ENCODE peak calls at places on chromosome 22, in eight cellular contexts. One of them, this sample, is unnamed. For H3K27me3, the result is how much of the 10 kb centered on the place peaks cover.

GRCh38 chr22:48745842-48746788 is 1081.6 kb downstream of the BRD1 start:
- DNase-seq in HCT116: no peak
- DNase-seq in brain microvascular endothelial cell: no peak
- DNase-seq in IMR-90: no peak
- DNase-seq in spleen: peak
- DNase-seq in suprapubic skin: no peak
- DNase-seq in prostate gland: peak
- DNase-seq in H9: peak
- DNase-seq in this sample: no peak

GRCh38 chr22:26751217-26751616 is 93.8 kb downstream of the MIAT start:
- DNase-seq in HCT116: no peak
- DNase-seq in brain microvascular endothelial cell: no peak
- DNase-seq in IMR-90: no peak
- DNase-seq in spleen: no peak
- DNase-seq in suprapubic skin: no peak
- DNase-seq in prostate gland: no peak
- DNase-seq in H9: peak
- DNase-seq in this sample: no peak

GRCh38 chr22:32887293-32887692 is 85.8 kb downstream of the TIMP3 start:
- DNase-seq in HCT116: no peak
- DNase-seq in brain microvascular endothelial cell: no peak
- DNase-seq in IMR-90: no peak
- DNase-seq in spleen: no peak
- DNase-seq in suprapubic skin: no peak
- DNase-seq in prostate gland: no peak
- DNase-seq in H9: no peak
- DNase-seq in this sample: no peak

GRCh38 chr22:39282642-39283311 is 36.6 kb downstream of the RPL3 start:
- DNase-seq in HCT116: no peak
- DNase-seq in brain microvascular endothelial cell: no peak
- DNase-seq in IMR-90: no peak
- DNase-seq in spleen: no peak
- DNase-seq in suprapubic skin: no peak
- DNase-seq in prostate gland: no peak
- DNase-seq in H9: no peak
- DNase-seq in this sample: no peak

GRCh38 chr22:40216041-40216756 is 38.5 kb downstream of the TNRC6B start:
- DNase-seq in HCT116: no peak
- DNase-seq in brain microvascular endothelial cell: no peak
- DNase-seq in IMR-90: no peak
- DNase-seq in spleen: no peak
- DNase-seq in suprapubic skin: peak
- DNase-seq in prostate gland: no peak
- DNase-seq in H9: peak
- DNase-seq in this sample: no peak

GRCh38 chr22:31752096-31752847 is 1.5 kb upstream of the DEPDC5 start:
- DNase-seq in HCT116: no peak
- DNase-seq in brain microvascular endothelial cell: no peak
- DNase-seq in IMR-90: no peak
- DNase-seq in spleen: no peak
- DNase-seq in suprapubic skin: no peak
- DNase-seq in prostate gland: no peak
- DNase-seq in H9: no peak
- DNase-seq in this sample: no peak

GRCh38 chr22:27692243-27692642 is 109.3 kb downstream of the MN1 start:
- DNase-seq in HCT116: no peak
- DNase-seq in brain microvascular endothelial cell: no peak
- DNase-seq in IMR-90: peak
- DNase-seq in spleen: no peak
- DNase-seq in suprapubic skin: no peak
- DNase-seq in prostate gland: no peak
- DNase-seq in H9: no peak
- DNase-seq in this sample: no peak

GRCh38 chr22:26553056-26553752 is 36.7 kb downstream of the TPST2 start:
- DNase-seq in HCT116: no peak
- DNase-seq in brain microvascular endothelial cell: peak
- DNase-seq in IMR-90: peak
- DNase-seq in spleen: no peak
- DNase-seq in suprapubic skin: no peak
- DNase-seq in prostate gland: no peak
- DNase-seq in H9: no peak
- DNase-seq in this sample: peak

GRCh38 chr22:40426671-40427070 is 56.3 kb downstream of the SGSM3 start:
- DNase-seq in HCT116: no peak
- DNase-seq in brain microvascular endothelial cell: no peak
- DNase-seq in IMR-90: peak
- DNase-seq in spleen: no peak
- DNase-seq in suprapubic skin: no peak
- DNase-seq in prostate gland: no peak
- DNase-seq in H9: no peak
- DNase-seq in this sample: no peak

GRCh38 chr22:46454910-46455269 is 82.5 kb downstream of the CELSR1 start:
- DNase-seq in HCT116: peak
- DNase-seq in brain microvascular endothelial cell: no peak
- DNase-seq in IMR-90: peak
- DNase-seq in spleen: no peak
- DNase-seq in suprapubic skin: no peak
- DNase-seq in prostate gland: no peak
- DNase-seq in H9: no peak
- DNase-seq in this sample: no peak

GRCh38 chr22:23512348-23512705 is 67.8 kb downstream of the IGLL1 start:
- DNase-seq in HCT116: no peak
- DNase-seq in brain microvascular endothelial cell: no peak
- DNase-seq in IMR-90: no peak
- DNase-seq in spleen: no peak
- DNase-seq in suprapubic skin: no peak
- DNase-seq in prostate gland: no peak
- DNase-seq in H9: no peak
- DNase-seq in this sample: no peak

DNA sequence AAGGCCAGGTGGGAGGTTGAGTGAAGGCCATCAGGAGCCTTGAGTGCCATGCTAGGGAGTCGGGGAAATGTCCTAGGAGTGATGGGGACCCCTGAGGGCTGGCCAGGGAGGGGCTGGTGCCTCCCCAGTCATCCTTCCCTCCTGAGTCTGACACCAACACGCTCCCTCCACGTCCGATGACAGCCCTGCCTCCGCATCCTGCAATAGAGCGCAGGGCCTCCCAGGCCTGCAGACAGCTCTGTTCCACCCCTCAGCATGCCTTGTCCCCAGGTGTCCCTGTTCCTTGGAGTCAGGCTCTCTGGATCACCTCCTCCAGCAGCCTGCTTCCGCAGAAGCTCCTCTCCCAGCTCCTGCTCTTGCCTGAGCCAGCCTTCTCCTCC is 3.1 kb downstream of the RAC2 start:
- DNase-seq in HCT116: no peak
- DNase-seq in brain microvascular endothelial cell: no peak
- DNase-seq in IMR-90: no peak
- DNase-seq in spleen: peak
- DNase-seq in suprapubic skin: no peak
- DNase-seq in prostate gland: no peak
- DNase-seq in H9: no peak
- DNase-seq in this sample: no peak
- H3K27me3 ChIP-seq in HCT116: under half
- H3K27me3 ChIP-seq in brain microvascular endothelial cell: under half
- H3K27me3 ChIP-seq in IMR-90: under half
- H3K27me3 ChIP-seq in spleen: under half
- H3K27me3 ChIP-seq in suprapubic skin: half or more
- H3K27me3 ChIP-seq in prostate gland: under half
- H3K27me3 ChIP-seq in H9: under half
- H3K27me3 ChIP-seq in this sample: under half

GRCh38 chr22:29330753-29331152 is 15.3 kb upstream of the RASL10A start:
- DNase-seq in HCT116: no peak
- DNase-seq in brain microvascular endothelial cell: peak
- DNase-seq in IMR-90: peak
- DNase-seq in spleen: no peak
- DNase-seq in suprapubic skin: peak
- DNase-seq in prostate gland: no peak
- DNase-seq in H9: peak
- DNase-seq in this sample: no peak

GRCh38 chr22:29330291-29330690 is 14.8 kb upstream of the RASL10A start:
- DNase-seq in HCT116: no peak
- DNase-seq in brain microvascular endothelial cell: no peak
- DNase-seq in IMR-90: no peak
- DNase-seq in spleen: no peak
- DNase-seq in suprapubic skin: no peak
- DNase-seq in prostate gland: no peak
- DNase-seq in H9: no peak
- DNase-seq in this sample: no peak

GRCh38 chr22:29331658-29332300 is 16.3 kb upstream of the RASL10A start:
- DNase-seq in HCT116: no peak
- DNase-seq in brain microvascular endothelial cell: no peak
- DNase-seq in IMR-90: no peak
- DNase-seq in spleen: no peak
- DNase-seq in suprapubic skin: no peak
- DNase-seq in prostate gland: no peak
- DNase-seq in H9: no peak
- DNase-seq in this sample: no peak

GRCh38 chr22:29329581-29329980 is 14.1 kb upstream of the RASL10A start:
- DNase-seq in HCT116: no peak
- DNase-seq in brain microvascular endothelial cell: no peak
- DNase-seq in IMR-90: no peak
- DNase-seq in spleen: no peak
- DNase-seq in suprapubic skin: no peak
- DNase-seq in prostate gland: no peak
- DNase-seq in H9: no peak
- DNase-seq in this sample: no peak

GRCh38 chr22:29331213-29331612 is 15.7 kb upstream of the RASL10A start:
- DNase-seq in HCT116: no peak
- DNase-seq in brain microvascular endothelial cell: no peak
- DNase-seq in IMR-90: no peak
- DNase-seq in spleen: no peak
- DNase-seq in suprapubic skin: no peak
- DNase-seq in prostate gland: no peak
- DNase-seq in H9: no peak
- DNase-seq in this sample: no peak
- TF ChIP-seq CTCF in HCT116: no peak
- TF ChIP-seq CTCF in brain microvascular endothelial cell: no peak
- TF ChIP-seq CTCF in IMR-90: no peak
- TF ChIP-seq CTCF in spleen: no peak
- TF ChIP-seq CTCF in suprapubic skin: no peak
- TF ChIP-seq CTCF in prostate gland: no peak
- TF ChIP-seq CTCF in H9: no peak
- TF ChIP-seq CTCF in this sample: no peak

GRCh38 chr22:18068381-18068988 is 9.3 kb upstream of the PEX26 start:
- DNase-seq in HCT116: no peak
- DNase-seq in brain microvascular endothelial cell: no peak
- DNase-seq in IMR-90: peak
- DNase-seq in spleen: no peak
- DNase-seq in suprapubic skin: no peak
- DNase-seq in prostate gland: no peak
- DNase-seq in H9: no peak
- DNase-seq in this sample: no peak

GRCh38 chr22:18067548-18068341 is 10.0 kb upstream of the PEX26 start:
- DNase-seq in HCT116: no peak
- DNase-seq in brain microvascular endothelial cell: no peak
- DNase-seq in IMR-90: no peak
- DNase-seq in spleen: peak
- DNase-seq in suprapubic skin: no peak
- DNase-seq in prostate gland: no peak
- DNase-seq in H9: no peak
- DNase-seq in this sample: no peak

GRCh38 chr22:18070556-18071306 is 7.1 kb upstream of the PEX26 start:
- DNase-seq in HCT116: no peak
- DNase-seq in brain microvascular endothelial cell: no peak
- DNase-seq in IMR-90: no peak
- DNase-seq in spleen: peak
- DNase-seq in suprapubic skin: peak
- DNase-seq in prostate gland: peak
- DNase-seq in H9: no peak
- DNase-seq in this sample: no peak

GRCh38 chr22:18070041-18070440 is 7.7 kb upstream of the PEX26 start:
- DNase-seq in HCT116: no peak
- DNase-seq in brain microvascular endothelial cell: no peak
- DNase-seq in IMR-90: no peak
- DNase-seq in spleen: no peak
- DNase-seq in suprapubic skin: no peak
- DNase-seq in prostate gland: no peak
- DNase-seq in H9: no peak
- DNase-seq in this sample: no peak

DNA sequence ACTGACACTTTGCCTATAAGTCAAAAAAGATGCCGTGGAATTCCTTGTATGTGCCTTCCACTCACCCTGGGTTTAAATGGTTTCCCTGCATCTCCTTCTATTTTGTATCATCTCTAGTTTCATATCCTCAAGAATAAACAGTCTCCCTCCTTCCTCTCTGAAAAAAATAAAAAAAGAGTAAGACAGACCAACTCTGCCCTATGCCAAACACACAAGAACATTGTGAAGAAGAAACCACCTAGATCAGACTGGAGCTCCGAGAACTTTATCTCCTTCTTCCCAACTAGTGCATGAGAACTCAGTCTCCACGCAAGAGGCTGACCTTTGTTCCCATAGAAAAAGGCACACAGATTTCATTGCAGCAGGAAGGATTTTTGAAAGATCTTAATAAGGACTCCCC is 8.8 kb upstream of the PEX26 start:
- DNase-seq in HCT116: no peak
- DNase-seq in brain microvascular endothelial cell: no peak
- DNase-seq in IMR-90: no peak
- DNase-seq in spleen: no peak
- DNase-seq in suprapubic skin: no peak
- DNase-seq in prostate gland: no peak
- DNase-seq in H9: no peak
- DNase-seq in this sample: no peak
- H3K27ac ChIP-seq in HCT116: no peak
- H3K27ac ChIP-seq in brain microvascular endothelial cell: no peak
- H3K27ac ChIP-seq in IMR-90: no peak
- H3K27ac ChIP-seq in spleen: peak
- H3K27ac ChIP-seq in suprapubic skin: no peak
- H3K27ac ChIP-seq in prostate gland: peak
- H3K27ac ChIP-seq in H9: no peak
- H3K27ac ChIP-seq in this sample: no peak

DNA sequence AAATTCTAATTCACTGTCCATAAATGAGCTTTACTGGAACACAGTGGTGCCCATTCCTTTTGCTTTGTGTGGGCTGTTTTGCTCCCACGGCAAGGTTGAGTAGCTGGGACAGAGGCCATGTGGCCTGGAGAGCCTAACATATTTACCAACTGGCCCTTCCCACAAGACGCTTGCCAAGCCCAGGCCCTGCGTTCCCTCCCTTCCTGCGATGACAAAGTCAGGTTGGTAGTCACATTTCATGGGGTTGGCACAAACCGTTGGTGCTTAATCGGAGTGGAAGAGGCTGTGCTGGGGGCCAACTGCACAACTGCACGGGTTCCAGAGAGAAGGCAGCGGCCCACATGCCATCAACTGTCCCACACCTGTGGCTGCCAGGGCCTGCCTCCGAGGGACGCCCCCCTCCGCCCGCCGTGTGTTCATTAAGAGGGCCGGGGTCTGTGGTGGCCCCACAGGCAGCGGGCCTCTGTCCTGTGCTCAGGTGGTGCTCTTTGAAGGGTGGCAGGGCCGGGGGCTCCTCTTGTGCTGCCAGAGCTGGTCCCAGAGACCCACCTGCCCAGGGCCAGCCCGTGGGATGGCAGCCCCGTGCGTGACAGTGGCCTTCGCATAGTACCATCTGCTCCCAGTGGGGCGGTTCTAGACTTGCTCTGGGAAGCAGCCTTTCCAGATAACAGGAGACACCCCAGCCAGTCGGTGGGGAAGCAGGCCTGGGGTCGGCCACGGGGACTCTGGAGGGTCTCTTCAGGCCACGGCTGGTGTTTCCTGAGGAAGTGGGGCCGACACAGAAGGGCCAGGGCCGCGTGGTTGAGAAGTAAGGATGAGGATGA is 81.5 kb upstream of the CLDN5 start:
- DNase-seq in HCT116: no peak
- DNase-seq in brain microvascular endothelial cell: no peak
- DNase-seq in IMR-90: no peak
- DNase-seq in spleen: no peak
- DNase-seq in suprapubic skin: peak
- DNase-seq in prostate gland: peak
- DNase-seq in H9: no peak
- DNase-seq in this sample: no peak
- H3K27me3 ChIP-seq in HCT116: under half
- H3K27me3 ChIP-seq in brain microvascular endothelial cell: under half
- H3K27me3 ChIP-seq in IMR-90: under half
- H3K27me3 ChIP-seq in spleen: under half
- H3K27me3 ChIP-seq in suprapubic skin: under half
- H3K27me3 ChIP-seq in prostate gland: under half
- H3K27me3 ChIP-seq in H9: under half
- H3K27me3 ChIP-seq in this sample: under half